ENCODE peak calls at places on chromosomes 11 and 22, in six cellular contexts. U, C, N, M, G and H are unnamed samples.

GRCh38 chr22:48177591-48177990 is 1415.1 kb downstream of the TBC1D22A start:
- DNase-seq in U (no peak), C (no peak), N (no peak), M (no peak), G (no peak), H (no peak)

GRCh38 chr11:65090628-65091027 is 5.4 kb upstream of the VPS51 start:
- DNase-seq in U (no peak), C (no peak), N (no peak), M (no peak), G (no peak), H (no peak)

GRCh38 chr11:22702022-22702421 is 35.6 kb downstream of the GAS2 start:
- DNase-seq in U (no peak), C (no peak), N (no peak), M (no peak), G (no peak), H (no peak)

GRCh38 chr22:42961815-42962214 is 53.1 kb downstream of the PACSIN2 start:
- DNase-seq in U (no peak), C (no peak), N (no peak), M (no peak), G (no peak), H (no peak)

GRCh38 chr22:19868773-19869471 is 14.2 kb upstream of the GNB1L start:
- DNase-seq in U (peak; percentile 3), C (peak; percentile 67), N (no peak), M (no peak), G (no peak), H (no peak)

GRCh38 chr11:94131363-94132115 is 2.9 kb downstream of the PANX1 start:
- DNase-seq in U (no peak), C (no peak), N (no peak), M (no peak), G (peak; percentile 75), H (no peak)

GRCh38 chr11:61769169-61769920 is 16.9 kb downstream of the MYRF start:
- DNase-seq in U (no peak), C (no peak), N (peak; percentile 48), M (no peak), G (peak; percentile 22), H (peak; percentile 41)

GRCh38 chr11:2933376-2934056 is 4.3 kb upstream of the PHLDA2 start:
- DNase-seq in U (no peak), C (peak; percentile 78), N (no peak), M (no peak), G (peak; percentile 80), H (no peak)

GRCh38 chr11:76512851-76513653 is 68.2 kb downstream of the EMSY start:
- DNase-seq in U (no peak), C (no peak), N (no peak), M (no peak), G (peak; percentile 77), H (no peak)

GRCh38 chr22:21044931-21045584 is 688 bp upstream of the LRRC74B start:
- DNase-seq in U (no peak), C (no peak), N (peak; percentile 24), M (no peak), G (peak; percentile 66), H (no peak)

GRCh38 chr11:66075273-66075672 is 5.2 kb downstream of the PACS1 start:
- DNase-seq in U (no peak), C (no peak), N (no peak), M (no peak), G (no peak), H (no peak)

GRCh38 chr11:106389096-106389495 is 311.6 kb downstream of the AASDHPPT start:
- DNase-seq in U (no peak), C (no peak), N (no peak), M (no peak), G (peak; percentile 75), H (no peak)

GRCh38 chr11:129249923-129250322 is 57.8 kb upstream of the ARHGAP32 start:
- DNase-seq in U (no peak), C (no peak), N (no peak), M (no peak), G (no peak), H (no peak)

GRCh38 chr11:3201112-3201581 is 17.5 kb downstream of the MRGPRG start:
- DNase-seq in U (no peak), C (no peak), N (no peak), M (no peak), G (no peak), H (no peak)

GRCh38 chr22:39920134-39920743 is 19.4 kb downstream of the GRAP2 start:
- DNase-seq in U (no peak), C (no peak), N (no peak), M (no peak), G (no peak), H (no peak)

GRCh38 chr22:39219071-39220050 is 25.4 kb downstream of the PDGFB start:
- DNase-seq in U (no peak), C (no peak), N (no peak), M (no peak), G (no peak), H (no peak)

GRCh38 chr22:32520612-32521011 is 46.0 kb downstream of the FBXO7 start:
- DNase-seq in U (no peak), C (no peak), N (no peak), M (no peak), G (no peak), H (no peak)

GRCh38 chr22:50148991-50149721 is 21.4 kb upstream of the PANX2 start:
- DNase-seq in U (peak; percentile 67), C (peak; percentile 61), N (peak; percentile 65), M (peak; percentile 52), G (no peak), H (no peak)

GRCh38 chr22:50101870-50102565 is 12.2 kb downstream of the MOV10L1 start:
- DNase-seq in U (no peak), C (no peak), N (no peak), M (no peak), G (no peak), H (no peak)

GRCh38 chr11:116772443-116773202 is at the start of gene BUD13:
- DNase-seq in U (peak; percentile 86), C (peak; percentile 94), N (peak; percentile 95), M (peak; percentile 94), G (peak; percentile 73), H (peak; percentile 85)

GRCh38 chr11:33773399-33774355 is 643 bp downstream of the FBXO3 start:
- DNase-seq in U (no peak), C (peak; percentile 29), N (peak; percentile 56), M (no peak), G (peak; percentile 12), H (peak; percentile 34)
- TF ChIP-seq CTCF in U (no peak), C (no peak), N (no peak), M (no peak), G (no peak), H (no peak)

DNA sequence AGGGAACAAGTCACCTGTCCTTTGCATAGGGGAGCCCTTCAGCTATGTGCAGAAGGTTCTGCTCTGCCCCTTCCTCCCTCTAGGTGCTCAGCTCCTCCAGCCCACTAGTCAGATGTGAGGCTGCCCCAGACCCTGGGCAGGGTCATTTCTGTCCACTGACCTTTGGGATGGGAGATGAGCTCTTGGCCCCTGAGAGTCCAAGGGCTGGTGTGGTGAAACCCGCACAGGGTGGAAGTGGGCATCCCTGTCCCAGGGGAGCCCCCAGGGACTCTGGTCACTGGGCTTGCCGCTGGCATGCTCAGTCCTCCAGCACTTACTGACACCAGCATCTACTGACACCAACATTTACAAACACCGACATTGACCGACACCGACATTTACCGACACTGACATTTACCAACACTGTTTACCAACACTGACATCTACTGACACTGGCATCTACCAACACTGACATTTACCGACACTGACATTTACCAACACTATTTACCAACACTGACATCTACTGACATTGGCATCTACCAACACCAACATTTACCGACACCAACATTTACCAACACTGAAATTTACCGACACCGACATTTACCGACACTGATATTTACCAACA is 71.9 kb upstream of the PPP6R3 start:
- DNase-seq in U (no peak), C (no peak), N (no peak), M (no peak), G (no peak), H (no peak)
- TF ChIP-seq CTCF in U (no peak), C (no peak), N (no peak), M (no peak), G (no peak), H (no peak)

GRCh38 chr11:119721129-119722120 is 7.6 kb downstream of the NECTIN1 start:
- DNase-seq in U (peak; percentile 77), C (peak; percentile 52), N (peak; percentile 60), M (peak; percentile 44), G (peak; percentile 44), H (no peak)
- TF ChIP-seq CTCF in U (peak; percentile 50), C (peak; percentile 50), N (peak; percentile 51), M (peak; percentile 51), G (peak; percentile 49), H (peak; percentile 55)

GRCh38 chr11:35488117-35488516 is 37.3 kb downstream of the PAMR1 start:
- DNase-seq in U (no peak), C (no peak), N (no peak), M (no peak), G (peak; percentile 66), H (no peak)

GRCh38 chr11:35486934-35487333 is 38.5 kb downstream of the PAMR1 start:
- DNase-seq in U (no peak), C (no peak), N (no peak), M (no peak), G (no peak), H (no peak)

GRCh38 chr11:35487532-35488078 is 37.8 kb downstream of the PAMR1 start:
- DNase-seq in U (peak; percentile 68), C (peak; percentile 36), N (peak; percentile 65), M (peak; percentile 53), G (peak; percentile 82), H (peak; percentile 23)

GRCh38 chr11:35485656-35486318 is 39.6 kb downstream of the PAMR1 start:
- DNase-seq in U (peak; percentile 90), C (peak; percentile 78), N (peak; percentile 91), M (peak; percentile 96), G (peak; percentile 78), H (peak; percentile 74)

DNA sequence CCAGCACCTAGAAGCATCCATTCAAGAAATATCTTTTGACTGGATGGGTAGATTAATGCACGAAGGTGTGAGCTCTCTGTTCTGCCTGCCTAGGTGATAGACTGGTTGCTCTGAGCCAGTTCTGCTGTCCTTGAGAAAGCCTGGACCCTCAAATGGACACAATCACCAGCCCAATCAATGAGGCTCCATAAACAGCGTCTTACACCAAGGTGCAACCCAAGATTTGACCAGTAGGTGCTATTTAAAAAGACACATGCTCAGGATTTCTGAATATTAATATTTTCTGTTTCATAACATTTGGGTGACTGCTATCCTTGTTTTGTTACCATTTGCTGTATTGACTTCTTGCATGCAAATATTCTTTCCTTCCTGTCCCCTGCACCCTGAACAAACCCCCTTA is 39.0 kb downstream of the PAMR1 start:
- DNase-seq in U (no peak), C (no peak), N (no peak), M (no peak), G (no peak), H (no peak)
- TF ChIP-seq CTCF in U (no peak), C (no peak), N (no peak), M (no peak), G (peak; percentile 17), H (no peak)

GRCh38 chr11:112525270-112525669 is 264.6 kb upstream of the PLET1 start:
- DNase-seq in U (no peak), C (peak; percentile 21), N (no peak), M (no peak), G (peak; percentile 26), H (no peak)
- TF ChIP-seq CTCF in U (no peak), C (no peak), N (no peak), M (no peak), G (no peak), H (no peak)

GRCh38 chr11:118353084-118353710 is 6.2 kb upstream of the UBE4A start:
- DNase-seq in U (no peak), C (no peak), N (no peak), M (no peak), G (peak; percentile 49), H (no peak)
- TF ChIP-seq CTCF in U (peak; percentile 80), C (peak; percentile 53), N (peak; percentile 55), M (peak; percentile 77), G (peak; percentile 55), H (peak; percentile 65)